ENCODE peak calls at places on chromosomes 2 and 18, in five cellular contexts. One of them, this sample, is unnamed.
A peak's percentile ranks its signal among the peaks of the same experiment; 100 is the strongest.

GRCh38 chr2:61671561-61672315 is 133.6 kb upstream of the XPO1 start:
- DNase-seq in right atrium auricular region: no peak
- DNase-seq in lung: no peak
- DNase-seq in SJSA1: no peak
- DNase-seq in heart left ventricle: no peak
- DNase-seq in this sample: no peak

GRCh38 chr2:11933854-11934253 is 187.4 kb downstream of the LPIN1 start:
- DNase-seq in right atrium auricular region: no peak
- DNase-seq in lung: no peak
- DNase-seq in heart left ventricle: no peak
- DNase-seq in SJSA1: no peak
- DNase-seq in this sample: no peak

GRCh38 chr2:23260621-23261020 is 124.4 kb upstream of the KLHL29 start:
- DNase-seq in SJSA1: no peak
- DNase-seq in right atrium auricular region: no peak
- DNase-seq in heart left ventricle: no peak
- DNase-seq in lung: peak; percentile 9
- DNase-seq in this sample: no peak

GRCh38 chr2:29314816-29315571 is 199.8 kb downstream of the CLIP4 start:
- DNase-seq in lung: peak; percentile 32
- DNase-seq in right atrium auricular region: peak; percentile 61
- DNase-seq in heart left ventricle: no peak
- DNase-seq in SJSA1: no peak
- DNase-seq in this sample: peak; percentile 75

GRCh38 chr2:149513461-149513860 is 74.1 kb downstream of the MMADHC start:
- DNase-seq in right atrium auricular region: no peak
- DNase-seq in lung: no peak
- DNase-seq in heart left ventricle: no peak
- DNase-seq in SJSA1: no peak
- DNase-seq in this sample: no peak

GRCh38 chr2:35846-36245 is 10.5 kb downstream of the FAM110C start:
- DNase-seq in SJSA1: no peak
- DNase-seq in lung: peak; percentile 66
- DNase-seq in heart left ventricle: no peak
- DNase-seq in right atrium auricular region: no peak
- DNase-seq in this sample: no peak

GRCh38 chr2:33476100-33476792 is at the start of gene RASGRP3:
- DNase-seq in heart left ventricle: peak; percentile 85
- DNase-seq in right atrium auricular region: peak; percentile 88
- DNase-seq in lung: peak; percentile 77
- DNase-seq in SJSA1: peak; percentile 56
- DNase-seq in this sample: peak; percentile 81

GRCh38 chr2:132804045-132804444 is 134.0 kb upstream of the LYPD1 start:
- DNase-seq in right atrium auricular region: no peak
- DNase-seq in heart left ventricle: peak; percentile 31
- DNase-seq in SJSA1: peak; percentile 61
- DNase-seq in lung: no peak
- DNase-seq in this sample: no peak

GRCh38 chr2:25742501-25742900 is 69.1 kb upstream of the DTNB start:
- DNase-seq in lung: no peak
- DNase-seq in heart left ventricle: no peak
- DNase-seq in SJSA1: no peak
- DNase-seq in right atrium auricular region: no peak
- DNase-seq in this sample: no peak

GRCh38 chr2:220270506-220271070 is 643.2 kb downstream of the SLC4A3 start:
- DNase-seq in SJSA1: no peak
- DNase-seq in right atrium auricular region: no peak
- DNase-seq in lung: no peak
- DNase-seq in heart left ventricle: no peak
- DNase-seq in this sample: no peak

GRCh38 chr2:51379997-51380396 is 348.1 kb upstream of the NRXN1 start:
- DNase-seq in heart left ventricle: no peak
- DNase-seq in SJSA1: no peak
- DNase-seq in right atrium auricular region: no peak
- DNase-seq in lung: no peak
- DNase-seq in this sample: no peak

GRCh38 chr2:228938629-228939028 is 332.5 kb downstream of the PID1 start:
- DNase-seq in right atrium auricular region: no peak
- DNase-seq in SJSA1: no peak
- DNase-seq in lung: no peak
- DNase-seq in heart left ventricle: no peak
- DNase-seq in this sample: no peak

GRCh38 chr2:219569041-219569440 is 2.3 kb downstream of the OBSL1 start:
- DNase-seq in heart left ventricle: no peak
- DNase-seq in lung: no peak
- DNase-seq in right atrium auricular region: no peak
- DNase-seq in SJSA1: no peak
- DNase-seq in this sample: no peak

GRCh38 chr2:39416172-39416571 is 20.9 kb downstream of the MAP4K3 start:
- DNase-seq in right atrium auricular region: no peak
- DNase-seq in heart left ventricle: no peak
- DNase-seq in lung: no peak
- DNase-seq in SJSA1: no peak
- DNase-seq in this sample: no peak

GRCh38 chr2:238256594-238257104 is 16.8 kb upstream of the HES6 start:
- DNase-seq in heart left ventricle: peak; percentile 61
- DNase-seq in SJSA1: peak; percentile 90
- DNase-seq in right atrium auricular region: no peak
- DNase-seq in lung: peak; percentile 88
- DNase-seq in this sample: peak; percentile 55

GRCh38 chr2:127007652-127008051 is 99.3 kb downstream of the BIN1 start:
- DNase-seq in SJSA1: no peak
- DNase-seq in heart left ventricle: no peak
- DNase-seq in right atrium auricular region: no peak
- DNase-seq in lung: no peak
- DNase-seq in this sample: no peak

GRCh38 chr2:165277295-165277694 is 38.1 kb downstream of the SCN2A start:
- DNase-seq in lung: no peak
- DNase-seq in right atrium auricular region: no peak
- DNase-seq in heart left ventricle: no peak
- DNase-seq in SJSA1: no peak
- DNase-seq in this sample: peak; percentile 11

GRCh38 chr2:137173514-137173913 is 408.2 kb downstream of the THSD7B start:
- DNase-seq in right atrium auricular region: no peak
- DNase-seq in heart left ventricle: no peak
- DNase-seq in lung: no peak
- DNase-seq in SJSA1: no peak
- DNase-seq in this sample: no peak

GRCh38 chr2:159114835-159115234 is 146.4 kb downstream of the TANC1 start:
- DNase-seq in SJSA1: no peak
- DNase-seq in right atrium auricular region: no peak
- DNase-seq in lung: no peak
- DNase-seq in heart left ventricle: no peak
- DNase-seq in this sample: no peak

GRCh38 chr2:95063401-95063958 is 38.0 kb downstream of the MAL start:
- DNase-seq in right atrium auricular region: no peak
- DNase-seq in heart left ventricle: peak; percentile 7
- DNase-seq in SJSA1: no peak
- DNase-seq in lung: no peak
- DNase-seq in this sample: no peak

DNA sequence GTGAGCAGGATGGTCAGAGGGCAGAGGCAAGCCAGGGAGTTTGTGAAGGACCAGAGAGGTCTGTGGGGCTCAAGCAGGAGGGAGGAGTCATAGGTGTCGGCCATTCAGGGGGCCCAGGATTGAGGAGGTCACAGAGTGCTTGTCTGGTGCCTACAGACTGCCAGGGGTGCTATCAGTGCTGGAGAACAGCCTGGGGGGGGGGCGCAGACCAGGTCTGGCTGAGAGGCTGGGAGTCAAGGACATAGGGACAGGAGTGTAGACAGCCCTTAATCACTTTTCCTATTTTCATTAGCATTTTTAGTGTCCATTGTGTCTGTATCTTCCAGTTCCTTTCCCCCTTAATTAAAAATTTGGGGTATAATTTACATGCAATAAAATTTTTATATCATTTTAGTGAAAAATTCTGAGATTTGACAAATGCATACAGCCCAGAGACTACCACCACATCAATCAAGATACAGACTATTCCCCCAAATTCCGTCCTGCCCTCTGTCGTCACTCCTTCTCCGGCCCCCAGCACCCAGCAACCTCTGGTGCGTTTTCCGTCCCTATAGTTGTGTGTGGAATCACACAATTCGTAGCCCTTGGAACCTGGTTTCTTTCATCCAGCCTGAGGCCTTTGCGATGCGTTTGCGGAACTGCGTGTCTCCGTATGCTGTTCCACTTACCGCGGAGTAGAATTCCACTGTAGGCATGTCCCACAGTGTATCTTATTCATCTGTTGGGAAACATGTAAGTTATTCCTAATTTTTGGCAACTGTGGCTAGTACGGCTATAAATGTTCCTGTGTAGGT is 6.2 kb downstream of the ZAP70 start:
- DNase-seq in SJSA1: no peak
- DNase-seq in right atrium auricular region: no peak
- DNase-seq in lung: no peak
- DNase-seq in heart left ventricle: no peak
- DNase-seq in this sample: no peak
- H3K4me3 ChIP-seq in SJSA1: no peak overlapping the region
- H3K4me3 ChIP-seq in right atrium auricular region: no peak overlapping the region
- H3K4me3 ChIP-seq in lung: no peak overlapping the region
- H3K4me3 ChIP-seq in heart left ventricle: no peak overlapping the region
- H3K4me3 ChIP-seq in this sample: peak overlapping the region; percentile 77

GRCh38 chr18:47932170-47932569 is 1.7 kb upstream of the SMAD2 start:
- DNase-seq in heart left ventricle: no peak
- DNase-seq in SJSA1: no peak
- DNase-seq in lung: no peak
- DNase-seq in right atrium auricular region: no peak
- DNase-seq in this sample: no peak
- H3K4me3 ChIP-seq in heart left ventricle: no peak overlapping the region
- H3K4me3 ChIP-seq in SJSA1: no peak overlapping the region
- H3K4me3 ChIP-seq in lung: no peak overlapping the region
- H3K4me3 ChIP-seq in right atrium auricular region: no peak overlapping the region
- H3K4me3 ChIP-seq in this sample: peak overlapping the region; percentile 72

DNA sequence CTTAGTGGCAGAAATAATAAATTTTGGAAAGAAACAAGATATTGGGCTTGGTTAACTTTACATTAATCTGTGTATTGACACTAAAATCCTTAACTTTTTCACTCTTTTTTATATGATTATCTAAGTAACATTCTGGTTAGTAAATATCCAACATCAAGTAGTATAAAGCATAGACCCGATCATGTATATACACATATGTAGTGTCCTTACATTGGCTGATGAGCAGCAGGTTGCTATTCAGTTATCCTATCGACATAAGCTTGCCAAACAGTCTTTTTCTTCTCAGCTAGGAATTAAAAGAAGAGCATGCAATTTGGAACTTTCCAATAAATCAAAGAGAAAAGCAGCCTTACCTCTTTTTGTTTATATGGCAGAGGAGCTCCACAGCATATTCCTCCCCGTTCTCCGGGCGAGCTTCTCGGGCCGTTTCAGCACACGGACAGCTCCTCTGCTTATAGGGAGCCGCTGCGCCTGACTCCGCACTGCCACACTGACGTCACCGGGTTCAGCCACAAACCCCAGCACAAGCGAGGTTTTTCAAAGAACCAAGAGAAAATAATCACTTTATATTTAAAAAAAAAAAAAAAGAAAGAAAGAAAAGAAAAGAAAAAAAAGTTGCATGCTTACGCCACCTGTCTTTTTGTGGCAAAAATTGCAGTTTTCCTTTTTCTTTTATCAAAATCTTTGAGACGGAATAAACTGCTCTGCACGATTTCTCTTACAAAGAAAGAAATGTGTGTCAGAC is at the start of gene SCG2:
- DNase-seq in SJSA1: peak; percentile 85
- DNase-seq in right atrium auricular region: peak; percentile 73
- DNase-seq in lung: peak; percentile 59
- DNase-seq in heart left ventricle: peak; percentile 66
- DNase-seq in this sample: no peak
- H3K4me3 ChIP-seq in SJSA1: no peak within 1 kb of the TSS
- H3K4me3 ChIP-seq in right atrium auricular region: no peak within 1 kb of the TSS
- H3K4me3 ChIP-seq in lung: no peak within 1 kb of the TSS
- H3K4me3 ChIP-seq in heart left ventricle: no peak within 1 kb of the TSS
- H3K4me3 ChIP-seq in this sample: no peak within 1 kb of the TSS

GRCh38 chr2:217329023-217329431 is 469.2 kb upstream of the TNP1 start:
- DNase-seq in heart left ventricle: no peak
- DNase-seq in lung: no peak
- DNase-seq in SJSA1: no peak
- DNase-seq in right atrium auricular region: no peak
- DNase-seq in this sample: no peak
- H3K4me3 ChIP-seq in heart left ventricle: no peak overlapping the region
- H3K4me3 ChIP-seq in lung: no peak overlapping the region
- H3K4me3 ChIP-seq in SJSA1: no peak overlapping the region
- H3K4me3 ChIP-seq in right atrium auricular region: no peak overlapping the region
- H3K4me3 ChIP-seq in this sample: no peak overlapping the region

DNA sequence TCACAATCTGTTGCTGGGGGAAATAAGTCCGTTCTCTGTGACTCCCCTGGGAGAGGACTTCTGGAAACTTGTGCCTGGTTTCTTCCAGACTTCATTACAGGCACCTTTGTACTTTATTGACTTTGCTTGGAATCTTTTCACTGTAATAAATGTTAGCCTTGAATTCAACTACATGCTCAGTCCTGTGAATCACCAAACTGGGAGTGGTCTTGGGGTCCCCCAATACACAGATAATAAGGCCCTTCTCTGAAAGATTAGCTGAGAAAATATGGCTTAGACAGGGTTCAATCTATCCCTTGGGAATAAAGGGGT is 48.7 kb upstream of the KIDINS220 start:
- DNase-seq in right atrium auricular region: no peak
- DNase-seq in SJSA1: no peak
- DNase-seq in lung: no peak
- DNase-seq in heart left ventricle: no peak
- DNase-seq in this sample: no peak
- H3K4me3 ChIP-seq in right atrium auricular region: no peak overlapping the region
- H3K4me3 ChIP-seq in SJSA1: no peak overlapping the region
- H3K4me3 ChIP-seq in lung: no peak overlapping the region
- H3K4me3 ChIP-seq in heart left ventricle: no peak overlapping the region
- H3K4me3 ChIP-seq in this sample: no peak overlapping the region

This sample was measured in CD4-positive, CD25-positive, alpha-beta regulatory T cell.